ENCODE peak calls at places on chromosomes 3 and 15, in ten cellular contexts. One of them, this sample, is unnamed. For H3K4me1, the result is how much of the 10 kb centered on the place peaks cover.

GRCh38 chr15:91530951-91531582 is 322.4 kb upstream of the SLCO3A1 start:
- DNase-seq in aorta: no peak
- DNase-seq in tibial artery: no peak
- DNase-seq in GM23248: no peak
- DNase-seq in effector memory CD4-positive, alpha-beta T cell: no peak
- DNase-seq in right lobe of liver: no peak
- DNase-seq in neuronal stem cell: no peak
- DNase-seq in stomach: no peak
- DNase-seq in IMR-90: no peak
- DNase-seq in upper lobe of right lung: no peak
- DNase-seq in this sample: no peak

GRCh38 chr3:194884649-194885315 is 199.1 kb downstream of the FAM43A start:
- DNase-seq in aorta: peak
- DNase-seq in tibial artery: no peak
- DNase-seq in GM23248: no peak
- DNase-seq in effector memory CD4-positive, alpha-beta T cell: no peak
- DNase-seq in right lobe of liver: no peak
- DNase-seq in neuronal stem cell: no peak
- DNase-seq in stomach: no peak
- DNase-seq in IMR-90: no peak
- DNase-seq in upper lobe of right lung: no peak
- DNase-seq in this sample: no peak

GRCh38 chr3:52490035-52490937 is 4.9 kb upstream of the STAB1 start:
- DNase-seq in aorta: no peak
- DNase-seq in tibial artery: no peak
- DNase-seq in GM23248: no peak
- DNase-seq in effector memory CD4-positive, alpha-beta T cell: no peak
- DNase-seq in right lobe of liver: no peak
- DNase-seq in neuronal stem cell: no peak
- DNase-seq in stomach: no peak
- DNase-seq in IMR-90: no peak
- DNase-seq in upper lobe of right lung: no peak
- DNase-seq in this sample: no peak

GRCh38 chr3:179943097-179943880 is 93.4 kb downstream of the PEX5L start:
- DNase-seq in aorta: no peak
- DNase-seq in tibial artery: no peak
- DNase-seq in GM23248: peak
- DNase-seq in effector memory CD4-positive, alpha-beta T cell: no peak
- DNase-seq in right lobe of liver: no peak
- DNase-seq in neuronal stem cell: no peak
- DNase-seq in stomach: no peak
- DNase-seq in IMR-90: no peak
- DNase-seq in upper lobe of right lung: no peak
- DNase-seq in this sample: no peak

GRCh38 chr3:152097120-152097519 is 171.6 kb upstream of the MBNL1 start:
- DNase-seq in aorta: no peak
- DNase-seq in tibial artery: no peak
- DNase-seq in GM23248: no peak
- DNase-seq in effector memory CD4-positive, alpha-beta T cell: no peak
- DNase-seq in right lobe of liver: no peak
- DNase-seq in neuronal stem cell: no peak
- DNase-seq in stomach: no peak
- DNase-seq in IMR-90: no peak
- DNase-seq in upper lobe of right lung: no peak
- DNase-seq in this sample: no peak

GRCh38 chr3:44427683-44428082 is 49.8 kb downstream of the ZNF445 start:
- DNase-seq in aorta: no peak
- DNase-seq in tibial artery: no peak
- DNase-seq in GM23248: no peak
- DNase-seq in effector memory CD4-positive, alpha-beta T cell: no peak
- DNase-seq in right lobe of liver: no peak
- DNase-seq in neuronal stem cell: no peak
- DNase-seq in stomach: no peak
- DNase-seq in IMR-90: no peak
- DNase-seq in upper lobe of right lung: peak
- DNase-seq in this sample: no peak

GRCh38 chr15:81939604-81940440 is 106.0 kb downstream of the MEX3B start:
- DNase-seq in aorta: no peak
- DNase-seq in tibial artery: no peak
- DNase-seq in GM23248: peak
- DNase-seq in effector memory CD4-positive, alpha-beta T cell: no peak
- DNase-seq in right lobe of liver: no peak
- DNase-seq in neuronal stem cell: peak
- DNase-seq in stomach: no peak
- DNase-seq in IMR-90: peak
- DNase-seq in upper lobe of right lung: no peak
- DNase-seq in this sample: no peak

GRCh38 chr15:89034305-89034704 is 54.0 kb upstream of the ABHD2 start:
- DNase-seq in aorta: no peak
- DNase-seq in tibial artery: no peak
- DNase-seq in GM23248: peak
- DNase-seq in effector memory CD4-positive, alpha-beta T cell: no peak
- DNase-seq in right lobe of liver: no peak
- DNase-seq in neuronal stem cell: no peak
- DNase-seq in stomach: no peak
- DNase-seq in IMR-90: peak
- DNase-seq in upper lobe of right lung: no peak
- DNase-seq in this sample: no peak

GRCh38 chr15:73709671-73710070 is 25.5 kb downstream of the CD276 start:
- DNase-seq in aorta: no peak
- DNase-seq in tibial artery: no peak
- DNase-seq in GM23248: no peak
- DNase-seq in effector memory CD4-positive, alpha-beta T cell: no peak
- DNase-seq in right lobe of liver: no peak
- DNase-seq in neuronal stem cell: no peak
- DNase-seq in stomach: no peak
- DNase-seq in IMR-90: no peak
- DNase-seq in upper lobe of right lung: no peak
- DNase-seq in this sample: no peak

GRCh38 chr15:73711526-73711925 is 27.3 kb downstream of the CD276 start:
- DNase-seq in aorta: no peak
- DNase-seq in tibial artery: no peak
- DNase-seq in GM23248: no peak
- DNase-seq in effector memory CD4-positive, alpha-beta T cell: no peak
- DNase-seq in right lobe of liver: no peak
- DNase-seq in neuronal stem cell: no peak
- DNase-seq in stomach: no peak
- DNase-seq in IMR-90: no peak
- DNase-seq in upper lobe of right lung: no peak
- DNase-seq in this sample: no peak

GRCh38 chr15:73714695-73715301 is 30.6 kb downstream of the CD276 start:
- DNase-seq in aorta: no peak
- DNase-seq in tibial artery: no peak
- DNase-seq in GM23248: no peak
- DNase-seq in effector memory CD4-positive, alpha-beta T cell: no peak
- DNase-seq in right lobe of liver: no peak
- DNase-seq in neuronal stem cell: no peak
- DNase-seq in stomach: no peak
- DNase-seq in IMR-90: no peak
- DNase-seq in upper lobe of right lung: no peak
- DNase-seq in this sample: no peak

GRCh38 chr15:73710321-73710720 is 26.1 kb downstream of the CD276 start:
- DNase-seq in aorta: no peak
- DNase-seq in tibial artery: no peak
- DNase-seq in GM23248: no peak
- DNase-seq in effector memory CD4-positive, alpha-beta T cell: no peak
- DNase-seq in right lobe of liver: no peak
- DNase-seq in neuronal stem cell: no peak
- DNase-seq in stomach: no peak
- DNase-seq in IMR-90: no peak
- DNase-seq in upper lobe of right lung: no peak
- DNase-seq in this sample: no peak

DNA sequence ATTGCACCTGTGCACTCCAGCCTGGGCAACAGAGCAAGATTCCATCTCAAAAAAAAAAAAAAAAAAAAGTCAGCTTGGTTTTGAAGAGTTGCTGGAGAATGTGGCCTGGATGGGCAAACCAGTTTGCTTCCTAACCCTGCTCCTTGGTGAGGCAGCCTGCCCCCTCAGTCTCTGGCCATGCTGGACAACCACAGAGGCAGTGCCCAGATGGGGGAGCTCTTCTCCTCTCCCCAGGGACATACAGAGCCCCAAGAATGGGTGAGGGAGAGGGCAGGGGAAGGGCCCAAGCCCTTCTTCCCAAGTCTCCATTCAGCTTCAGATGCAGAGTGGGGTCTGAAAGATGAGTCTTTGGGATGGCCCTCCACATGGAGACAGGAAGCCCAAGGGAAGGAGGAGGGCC is 27.9 kb downstream of the CD276 start:
- DNase-seq in aorta: no peak
- DNase-seq in tibial artery: no peak
- DNase-seq in GM23248: no peak
- DNase-seq in effector memory CD4-positive, alpha-beta T cell: no peak
- DNase-seq in right lobe of liver: no peak
- DNase-seq in neuronal stem cell: no peak
- DNase-seq in stomach: no peak
- DNase-seq in IMR-90: no peak
- DNase-seq in upper lobe of right lung: no peak
- DNase-seq in this sample: no peak
- H3K4me1 ChIP-seq in aorta: under half
- H3K4me1 ChIP-seq in tibial artery: under half
- H3K4me1 ChIP-seq in GM23248: under half
- H3K4me1 ChIP-seq in effector memory CD4-positive, alpha-beta T cell: under half
- H3K4me1 ChIP-seq in right lobe of liver: under half
- H3K4me1 ChIP-seq in neuronal stem cell: under half
- H3K4me1 ChIP-seq in stomach: under half
- H3K4me1 ChIP-seq in IMR-90: under half
- H3K4me1 ChIP-seq in upper lobe of right lung: under half
- H3K4me1 ChIP-seq in this sample: under half

DNA sequence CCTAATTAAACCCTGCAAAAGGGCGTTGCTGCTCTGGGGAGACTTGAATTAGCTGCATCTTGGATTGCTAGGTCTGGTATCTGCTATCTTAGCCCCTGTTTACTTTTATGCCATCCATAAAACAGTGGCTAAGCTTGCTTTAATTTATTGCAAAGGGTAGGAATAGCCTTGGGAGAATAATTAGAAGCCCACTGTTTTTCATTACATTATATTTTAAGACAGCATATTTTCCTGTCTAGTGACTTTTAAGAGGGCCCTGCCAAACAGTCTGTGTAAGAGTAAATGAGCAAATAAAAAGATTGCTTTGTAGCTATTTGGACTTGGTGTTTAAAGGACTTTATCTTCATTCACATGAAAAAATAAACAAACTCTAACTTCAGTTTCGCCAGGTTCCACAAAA is 17.4 kb upstream of the SUSD5 start:
- DNase-seq in aorta: no peak
- DNase-seq in tibial artery: no peak
- DNase-seq in GM23248: no peak
- DNase-seq in effector memory CD4-positive, alpha-beta T cell: no peak
- DNase-seq in right lobe of liver: no peak
- DNase-seq in neuronal stem cell: no peak
- DNase-seq in stomach: no peak
- DNase-seq in IMR-90: no peak
- DNase-seq in upper lobe of right lung: no peak
- DNase-seq in this sample: no peak
- H3K4me1 ChIP-seq in aorta: under half
- H3K4me1 ChIP-seq in tibial artery: under half
- H3K4me1 ChIP-seq in GM23248: under half
- H3K4me1 ChIP-seq in effector memory CD4-positive, alpha-beta T cell: under half
- H3K4me1 ChIP-seq in right lobe of liver: under half
- H3K4me1 ChIP-seq in neuronal stem cell: under half
- H3K4me1 ChIP-seq in stomach: under half
- H3K4me1 ChIP-seq in IMR-90: under half
- H3K4me1 ChIP-seq in upper lobe of right lung: under half
- H3K4me1 ChIP-seq in this sample: under half

GRCh38 chr3:73599605-73600004 is 25.1 kb downstream of the PDZRN3 start:
- DNase-seq in aorta: no peak
- DNase-seq in tibial artery: no peak
- DNase-seq in GM23248: no peak
- DNase-seq in effector memory CD4-positive, alpha-beta T cell: no peak
- DNase-seq in right lobe of liver: no peak
- DNase-seq in neuronal stem cell: no peak
- DNase-seq in stomach: no peak
- DNase-seq in IMR-90: no peak
- DNase-seq in upper lobe of right lung: no peak
- DNase-seq in this sample: no peak

GRCh38 chr3:73600293-73600938 is 24.3 kb downstream of the PDZRN3 start:
- DNase-seq in aorta: no peak
- DNase-seq in tibial artery: no peak
- DNase-seq in GM23248: peak
- DNase-seq in effector memory CD4-positive, alpha-beta T cell: no peak
- DNase-seq in right lobe of liver: no peak
- DNase-seq in neuronal stem cell: no peak
- DNase-seq in stomach: no peak
- DNase-seq in IMR-90: peak
- DNase-seq in upper lobe of right lung: no peak
- DNase-seq in this sample: no peak

GRCh38 chr3:73601476-73601875 is 23.3 kb downstream of the PDZRN3 start:
- DNase-seq in aorta: no peak
- DNase-seq in tibial artery: no peak
- DNase-seq in GM23248: peak
- DNase-seq in effector memory CD4-positive, alpha-beta T cell: no peak
- DNase-seq in right lobe of liver: no peak
- DNase-seq in neuronal stem cell: no peak
- DNase-seq in stomach: no peak
- DNase-seq in IMR-90: peak
- DNase-seq in upper lobe of right lung: no peak
- DNase-seq in this sample: no peak

GRCh38 chr3:73602171-73602570 is 22.6 kb downstream of the PDZRN3 start:
- DNase-seq in aorta: no peak
- DNase-seq in tibial artery: no peak
- DNase-seq in GM23248: peak
- DNase-seq in effector memory CD4-positive, alpha-beta T cell: no peak
- DNase-seq in right lobe of liver: no peak
- DNase-seq in neuronal stem cell: no peak
- DNase-seq in stomach: no peak
- DNase-seq in IMR-90: peak
- DNase-seq in upper lobe of right lung: no peak
- DNase-seq in this sample: no peak

DNA sequence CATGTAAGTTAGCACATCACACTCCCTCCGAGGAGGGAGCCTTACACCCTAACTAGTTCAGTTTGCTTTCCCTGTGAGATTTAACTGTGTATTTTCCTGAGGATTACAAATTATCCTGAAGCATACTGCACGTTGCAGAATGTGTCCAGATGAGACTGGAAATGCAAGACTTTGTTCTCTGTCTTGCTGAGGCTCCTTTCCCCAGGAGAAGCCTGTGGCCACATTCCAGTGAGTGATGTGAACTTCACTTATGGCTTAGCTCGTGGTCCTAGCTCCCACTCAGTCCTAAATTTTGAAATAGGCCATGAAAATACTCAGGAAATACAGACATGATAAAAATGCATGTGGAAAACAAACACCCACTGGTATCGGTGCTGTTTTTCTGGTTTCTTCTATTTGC is 23.7 kb downstream of the PDZRN3 start:
- DNase-seq in aorta: no peak
- DNase-seq in tibial artery: no peak
- DNase-seq in GM23248: peak
- DNase-seq in effector memory CD4-positive, alpha-beta T cell: no peak
- DNase-seq in right lobe of liver: no peak
- DNase-seq in neuronal stem cell: no peak
- DNase-seq in stomach: no peak
- DNase-seq in IMR-90: peak
- DNase-seq in upper lobe of right lung: no peak
- DNase-seq in this sample: no peak
- H3K4me1 ChIP-seq in aorta: under half
- H3K4me1 ChIP-seq in tibial artery: half or more
- H3K4me1 ChIP-seq in GM23248: half or more
- H3K4me1 ChIP-seq in effector memory CD4-positive, alpha-beta T cell: under half
- H3K4me1 ChIP-seq in right lobe of liver: under half
- H3K4me1 ChIP-seq in neuronal stem cell: under half
- H3K4me1 ChIP-seq in stomach: under half
- H3K4me1 ChIP-seq in IMR-90: under half
- H3K4me1 ChIP-seq in upper lobe of right lung: under half
- H3K4me1 ChIP-seq in this sample: under half

DNA sequence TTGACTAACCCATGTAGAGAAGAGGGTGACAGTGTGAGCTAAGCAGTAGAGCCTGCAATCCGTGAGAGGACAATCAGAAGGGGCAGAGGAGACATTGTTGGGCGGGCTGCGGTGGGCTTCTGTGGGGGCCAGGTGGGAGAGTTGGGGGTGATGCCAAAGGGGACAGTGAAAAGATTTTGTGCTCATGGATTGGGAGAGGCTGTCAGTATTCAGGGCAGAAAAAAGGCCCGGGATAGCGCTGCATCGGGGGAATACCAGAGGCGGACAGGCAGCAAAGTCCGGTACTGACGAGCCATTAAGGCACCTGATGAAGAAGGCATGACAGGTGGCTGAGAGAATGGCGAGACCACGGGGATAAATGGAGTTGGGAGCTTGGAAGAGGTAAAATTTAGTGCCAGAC is 1.3 kb upstream of the PXYLP1 start:
- DNase-seq in aorta: no peak
- DNase-seq in tibial artery: no peak
- DNase-seq in GM23248: no peak
- DNase-seq in effector memory CD4-positive, alpha-beta T cell: no peak
- DNase-seq in right lobe of liver: no peak
- DNase-seq in neuronal stem cell: no peak
- DNase-seq in stomach: no peak
- DNase-seq in IMR-90: no peak
- DNase-seq in upper lobe of right lung: no peak
- DNase-seq in this sample: no peak
- H3K4me1 ChIP-seq in aorta: under half
- H3K4me1 ChIP-seq in tibial artery: under half
- H3K4me1 ChIP-seq in GM23248: under half
- H3K4me1 ChIP-seq in effector memory CD4-positive, alpha-beta T cell: under half
- H3K4me1 ChIP-seq in right lobe of liver: under half
- H3K4me1 ChIP-seq in neuronal stem cell: under half
- H3K4me1 ChIP-seq in stomach: under half
- H3K4me1 ChIP-seq in IMR-90: under half
- H3K4me1 ChIP-seq in upper lobe of right lung: under half
- H3K4me1 ChIP-seq in this sample: under half

This sample was measured in adrenal gland.